ENCODE peak calls at places on chromosome 2, in ten cellular contexts. One of them, this sample, is unnamed.
A peak's percentile ranks its signal among the peaks of the same experiment; 100 is the strongest.

GRCh38 chr2:203783496-203784203 is 77.2 kb downstream of the CD28 start:
- DNase-seq in A549: no peak
- DNase-seq in Calu3: no peak
- DNase-seq in DMS79 treated with DMSO at 0.1 percent for 48 hours: no peak
- DNase-seq in T-helper 22 cell: no peak
- DNase-seq in effector memory CD4-positive, alpha-beta T cell: no peak
- DNase-seq in CD8-positive, alpha-beta memory T cell: no peak
- DNase-seq in amygdala: no peak
- DNase-seq in vagina: no peak
- DNase-seq in NCI-H524: no peak
- DNase-seq in this sample: no peak

GRCh38 chr2:105768961-105769452 is 24.3 kb downstream of the NCK2 start:
- DNase-seq in amygdala: no peak
- DNase-seq in NCI-H524: no peak
- DNase-seq in T-helper 22 cell: no peak
- DNase-seq in A549: no peak
- DNase-seq in DMS79 treated with DMSO at 0.1 percent for 48 hours: no peak
- DNase-seq in vagina: no peak
- DNase-seq in CD8-positive, alpha-beta memory T cell: no peak
- DNase-seq in Calu3: no peak
- DNase-seq in effector memory CD4-positive, alpha-beta T cell: no peak
- DNase-seq in this sample: no peak

GRCh38 chr2:105194022-105194681 is 47.4 kb upstream of the GPR45 start:
- DNase-seq in CD8-positive, alpha-beta memory T cell: no peak
- DNase-seq in DMS79 treated with DMSO at 0.1 percent for 48 hours: no peak
- DNase-seq in Calu3: no peak
- DNase-seq in A549: no peak
- DNase-seq in NCI-H524: no peak
- DNase-seq in vagina: no peak
- DNase-seq in effector memory CD4-positive, alpha-beta T cell: no peak
- DNase-seq in T-helper 22 cell: no peak
- DNase-seq in amygdala: no peak
- DNase-seq in this sample: no peak

GRCh38 chr2:74206180-74206688 is 7.8 kb downstream of the MTHFD2 start:
- DNase-seq in NCI-H524: no peak
- DNase-seq in vagina: no peak
- DNase-seq in CD8-positive, alpha-beta memory T cell: peak; percentile 42
- DNase-seq in DMS79 treated with DMSO at 0.1 percent for 48 hours: no peak
- DNase-seq in Calu3: no peak
- DNase-seq in A549: no peak
- DNase-seq in effector memory CD4-positive, alpha-beta T cell: no peak
- DNase-seq in amygdala: no peak
- DNase-seq in T-helper 22 cell: no peak
- DNase-seq in this sample: peak; percentile 52

GRCh38 chr2:28387082-28387960 is 5.3 kb upstream of the FOSL2 start:
- DNase-seq in CD8-positive, alpha-beta memory T cell: no peak
- DNase-seq in NCI-H524: no peak
- DNase-seq in A549: no peak
- DNase-seq in effector memory CD4-positive, alpha-beta T cell: no peak
- DNase-seq in DMS79 treated with DMSO at 0.1 percent for 48 hours: no peak
- DNase-seq in T-helper 22 cell: no peak
- DNase-seq in amygdala: no peak
- DNase-seq in Calu3: no peak
- DNase-seq in vagina: no peak
- DNase-seq in this sample: peak; percentile 76

GRCh38 chr2:153393518-153393917 is 85.0 kb downstream of the RPRM start:
- DNase-seq in amygdala: no peak
- DNase-seq in DMS79 treated with DMSO at 0.1 percent for 48 hours: no peak
- DNase-seq in vagina: no peak
- DNase-seq in effector memory CD4-positive, alpha-beta T cell: no peak
- DNase-seq in NCI-H524: no peak
- DNase-seq in CD8-positive, alpha-beta memory T cell: no peak
- DNase-seq in Calu3: no peak
- DNase-seq in A549: no peak
- DNase-seq in T-helper 22 cell: no peak
- DNase-seq in this sample: no peak

GRCh38 chr2:134258684-134259408 is 5.0 kb downstream of the MGAT5 start:
- DNase-seq in NCI-H524: no peak
- DNase-seq in amygdala: peak; percentile 63
- DNase-seq in Calu3: no peak
- DNase-seq in effector memory CD4-positive, alpha-beta T cell: peak; percentile 56
- DNase-seq in DMS79 treated with DMSO at 0.1 percent for 48 hours: no peak
- DNase-seq in A549: no peak
- DNase-seq in vagina: no peak
- DNase-seq in CD8-positive, alpha-beta memory T cell: peak; percentile 71
- DNase-seq in T-helper 22 cell: peak; percentile 49
- DNase-seq in this sample: no peak

GRCh38 chr2:53652131-53652530 is 115.5 kb upstream of the CHAC2 start:
- DNase-seq in Calu3: no peak
- DNase-seq in NCI-H524: no peak
- DNase-seq in vagina: no peak
- DNase-seq in effector memory CD4-positive, alpha-beta T cell: no peak
- DNase-seq in DMS79 treated with DMSO at 0.1 percent for 48 hours: no peak
- DNase-seq in A549: no peak
- DNase-seq in amygdala: no peak
- DNase-seq in CD8-positive, alpha-beta memory T cell: no peak
- DNase-seq in T-helper 22 cell: no peak
- DNase-seq in this sample: no peak